ENCODE peak calls at places on chromosome 4, in nine cellular contexts. B, K, G, I, A, C, F, X and T are unnamed samples.

GRCh38 chr4:3301450-3302163 is 8.8 kb downstream of the RGS12 start:
- DNase-seq in A (no peak), X (no peak), G (no peak), B (no peak), K (no peak), C (no peak), I (no peak), F (no peak), T (no peak)

GRCh38 chr4:176451441-176451840 is 131.7 kb downstream of the SPCS3 start:
- DNase-seq in F (no peak), K (no peak), I (no peak), A (no peak), C (no peak), X (no peak), B (no peak), G (no peak), T (no peak)

GRCh38 chr4:25928320-25928955 is 14.4 kb downstream of the SMIM20 start:
- DNase-seq in F (no peak), I (no peak), B (no peak), C (no peak), X (no peak), G (no peak), A (no peak), K (no peak), T (no peak)

GRCh38 chr4:103718993-103719319 is 829 bp downstream of the TACR3 start:
- DNase-seq in C (no peak), X (no peak), F (no peak), K (no peak), I (no peak), G (peak), A (peak), B (no peak), T (no peak)

GRCh38 chr4:131302108-131302507 is 1847.0 kb upstream of the PCDH10 start:
- DNase-seq in C (no peak), G (no peak), F (no peak), X (no peak), B (no peak), K (no peak), I (no peak), A (no peak), T (no peak)

GRCh38 chr4:110119347-110119746 is 79.1 kb downstream of the ELOVL6 start:
- DNase-seq in I (no peak), X (no peak), K (no peak), F (no peak), G (peak), C (peak), B (no peak), A (no peak), T (no peak)

GRCh38 chr4:141155586-141155985 is 22.3 kb upstream of the RNF150 start:
- DNase-seq in G (no peak), C (peak), I (no peak), K (no peak), X (no peak), A (peak), F (no peak), B (no peak), T (no peak)

GRCh38 chr4:125891597-125892258 is 577.0 kb downstream of the FAT4 start:
- DNase-seq in A (peak), I (no peak), C (peak), G (peak), B (no peak), K (no peak), X (no peak), F (no peak), T (peak)

GRCh38 chr4:94671113-94671512 is 86.6 kb upstream of the BMPR1B start:
- DNase-seq in A (no peak), I (no peak), X (no peak), K (no peak), G (no peak), F (no peak), B (no peak), C (no peak), T (no peak)

DNA sequence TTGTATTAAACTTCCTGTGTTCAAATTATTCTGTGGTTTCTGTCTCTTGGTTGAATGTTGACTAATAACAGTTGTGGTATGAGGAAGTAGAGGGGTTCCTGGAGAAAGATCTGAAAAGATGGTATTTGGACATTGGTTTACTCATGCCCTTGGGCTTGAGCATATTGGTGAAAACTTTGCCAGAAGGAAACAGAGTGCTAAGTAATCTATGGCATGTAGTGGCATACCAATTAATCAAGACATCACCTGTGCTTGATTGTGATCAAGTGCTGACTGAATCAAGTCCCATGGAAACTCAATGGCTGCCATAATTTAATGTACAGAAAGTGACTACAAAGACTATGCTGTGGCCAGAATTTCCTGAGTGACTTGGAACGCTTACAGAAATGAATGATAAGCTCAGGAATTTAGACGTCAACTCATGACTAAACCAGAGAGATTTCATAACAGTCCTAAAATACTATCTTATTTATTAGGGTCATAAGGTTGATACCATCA is 2063.0 kb downstream of the ARAP2 start:
- DNase-seq in F (no peak), C (peak), K (no peak), I (no peak), A (peak), B (no peak), G (no peak), X (no peak), T (peak)
- H3K4me3 ChIP-seq in F (no peak), C (no peak), K (no peak), I (no peak), A (no peak), B (no peak), G (no peak), X (no peak), T (no peak)

GRCh38 chr4:145945431-145946155 is 7.0 kb upstream of the ZNF827 start:
- DNase-seq in K (no peak), X (no peak), A (no peak), B (no peak), F (no peak), I (no peak), C (no peak), G (no peak), T (no peak)
- TF ChIP-seq CTCF in K (no peak), X (no peak), A (no peak), B (no peak), F (no peak), I (no peak), C (no peak), G (no peak), T (no peak)

GRCh38 chr4:169271692-169272007 is 894 bp upstream of the SH3RF1 start:
- DNase-seq in C (no peak), X (no peak), K (no peak), A (no peak), I (no peak), B (no peak), F (no peak), G (no peak), T (no peak)

GRCh38 chr4:169270810-169271691 is at the start of gene SH3RF1:
- DNase-seq in B (peak), A (peak), I (peak), F (peak), G (peak), X (peak), C (peak), K (no peak), T (no peak)

GRCh38 chr4:169270156-169270809 is 473 bp downstream of the SH3RF1 start:
- DNase-seq in X (peak), G (peak), K (no peak), C (peak), F (no peak), A (peak), B (no peak), I (peak), T (no peak)

GRCh38 chr4:169267070-169267469 is 3.7 kb downstream of the SH3RF1 start:
- DNase-seq in G (no peak), A (no peak), C (no peak), F (no peak), I (no peak), B (no peak), K (no peak), X (no peak), T (no peak)

DNA sequence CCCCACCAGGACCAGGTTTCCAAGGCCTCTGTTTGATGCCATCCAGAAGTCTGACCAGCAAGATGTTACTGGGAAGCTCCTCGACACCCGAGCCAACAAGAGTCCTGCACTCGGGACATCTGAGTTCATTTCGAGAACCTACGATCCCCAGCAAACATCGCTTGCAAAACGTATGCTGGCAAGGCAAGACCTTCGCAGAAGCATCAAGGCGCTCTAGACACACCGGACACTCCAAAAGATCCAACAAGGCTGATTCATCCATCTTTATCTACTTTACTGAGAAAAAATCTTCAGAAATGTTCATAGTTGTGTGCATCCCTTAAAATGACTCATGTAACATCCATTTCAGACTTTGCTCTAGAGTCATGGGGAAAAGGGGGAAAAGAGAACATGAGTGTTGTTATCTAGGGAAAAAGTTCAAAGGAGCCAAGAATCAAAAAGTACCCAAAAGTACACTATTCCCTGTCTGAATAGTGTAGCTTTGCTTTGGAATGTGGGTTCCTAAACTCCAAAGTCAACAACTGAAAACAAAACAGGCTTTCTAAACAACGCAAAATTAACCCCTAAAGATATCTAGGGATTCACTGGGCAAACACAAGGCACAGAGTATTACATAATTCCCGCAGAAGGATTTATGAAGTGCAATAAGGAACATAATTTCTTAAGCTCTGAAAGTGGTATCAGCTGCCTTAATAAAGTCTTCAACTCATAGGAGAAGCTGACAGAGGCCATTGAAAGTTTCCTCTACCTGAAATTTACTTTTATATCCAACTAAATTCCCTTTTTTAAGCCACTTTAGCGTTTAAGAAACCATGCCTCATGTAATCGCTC is 1.6 kb downstream of the SH3RF1 start:
- DNase-seq in A (peak), I (no peak), F (no peak), K (no peak), G (peak), X (no peak), C (peak), B (no peak), T (peak)
- H3K4me3 ChIP-seq in A (peak), I (peak), F (peak), K (no peak), G (peak), X (peak), C (peak), B (peak), T (peak)

DNA sequence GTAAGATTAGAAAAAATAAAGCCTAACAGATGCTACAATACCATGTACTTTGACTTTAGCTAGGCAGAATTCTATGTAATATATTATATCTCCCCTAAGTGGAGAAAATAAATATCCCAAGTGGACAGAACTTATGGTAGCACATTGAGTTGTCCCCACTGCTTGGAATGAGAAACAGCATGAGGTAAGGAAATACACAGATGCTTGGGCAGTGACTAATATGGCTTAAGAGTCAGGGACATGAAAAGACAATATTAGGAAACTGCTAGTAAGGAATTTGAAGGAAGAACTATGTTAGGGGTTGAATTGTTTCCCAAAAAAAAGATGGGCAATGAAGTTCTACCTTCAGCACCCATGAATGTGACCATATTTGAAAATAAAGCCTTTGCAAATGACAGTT is 2265.1 kb downstream of the PCDH7 start:
- DNase-seq in X (no peak), B (no peak), K (no peak), G (no peak), C (peak), F (no peak), I (no peak), A (peak), T (peak)
- TF ChIP-seq CTCF in X (no peak), B (no peak), K (no peak), G (no peak), C (no peak), F (no peak), I (no peak), A (no peak), T (no peak)

DNA sequence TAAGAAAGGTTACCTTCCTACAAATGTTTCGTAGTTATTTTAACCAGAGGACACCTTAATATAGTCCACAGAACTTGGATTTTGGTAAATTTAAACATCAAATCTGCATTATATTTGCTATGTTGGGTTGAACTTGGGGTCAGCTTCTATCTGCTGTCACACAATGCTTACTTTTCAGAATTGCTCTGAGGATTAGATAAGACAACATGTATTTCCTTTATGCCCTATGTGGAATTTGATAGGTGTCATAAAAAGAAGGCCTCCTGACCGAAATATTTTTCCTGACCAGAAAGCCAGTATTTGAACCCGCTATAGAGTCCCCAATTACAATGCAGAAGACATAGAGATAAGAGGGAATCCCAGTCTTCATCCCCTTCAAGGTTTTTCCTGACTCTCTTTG is 4.1 kb downstream of the MTTP start:
- DNase-seq in F (no peak), G (no peak), C (no peak), X (no peak), K (no peak), A (no peak), B (no peak), I (no peak), T (no peak)
- H3K4me3 ChIP-seq in F (no peak), G (no peak), C (no peak), X (no peak), K (no peak), A (no peak), B (no peak), I (no peak), T (no peak)